ENCODE peak calls at places on chromosomes 1 and 21, in six cellular contexts. D is astrocyte of the spinal cord, E is HEK293T, Y is A673, K is cardiac muscle cell, R is GM04504. Z is an unnamed sample.

GRCh38 chr21:22395965-22396364 is 1397.8 kb downstream of the NCAM2 start:
- DNase-seq in D (no peak), E (no peak), Y (no peak), K (no peak), R (no peak), Z (no peak)

GRCh38 chr1:7376676-7377075 is 394.4 kb upstream of the VAMP3 start:
- DNase-seq in D (no peak), E (no peak), Y (no peak), K (no peak), R (no peak), Z (no peak)

GRCh38 chr1:154520333-154520732 is 18.1 kb upstream of the SHE start:
- DNase-seq in D (no peak), E (no peak), Y (no peak), K (no peak), R (no peak), Z (no peak)

GRCh38 chr1:211654838-211655787 is 20.3 kb downstream of the NEK2 start:
- DNase-seq in D (peak; percentile 85), E (peak; percentile 90), Y (peak; percentile 90), K (peak; percentile 93), R (peak; percentile 61), Z (peak; percentile 69)

GRCh38 chr1:162502928-162503327 is 5.3 kb downstream of the UHMK1 start:
- DNase-seq in D (peak; percentile 52), E (no peak), Y (no peak), K (no peak), R (peak; percentile 21), Z (no peak)

GRCh38 chr1:65615859-65616258 is 176.8 kb upstream of the PDE4B start:
- DNase-seq in D (no peak), E (no peak), Y (no peak), K (no peak), R (no peak), Z (no peak)

GRCh38 chr1:101738475-101738874 is 258.3 kb downstream of the OLFM3 start:
- DNase-seq in D (peak; percentile 49), E (no peak), Y (peak; percentile 14), K (no peak), R (peak; percentile 20), Z (no peak)

GRCh38 chr1:56617141-56617540 is 28.0 kb upstream of the PRKAA2 start:
- DNase-seq in D (peak; percentile 35), E (peak; percentile 53), Y (no peak), K (no peak), R (no peak), Z (peak; percentile 68)

GRCh38 chr1:66244429-66244828 is 289.5 kb upstream of the SGIP1 start:
- DNase-seq in D (no peak), E (no peak), Y (peak; percentile 43), K (no peak), R (no peak), Z (no peak)

GRCh38 chr1:204304067-204304466 is 55.7 kb downstream of the PLEKHA6 start:
- DNase-seq in D (no peak), E (no peak), Y (no peak), K (no peak), R (no peak), Z (peak; percentile 34)